ENCODE peak calls at places on chromosomes 13 and 19, in four cellular contexts. U, B, R and C are unnamed samples.

GRCh38 chr13:31528176-31528575 is 211.2 kb upstream of the RXFP2 start:
- DNase-seq in U (no peak), B (no peak), R (no peak), C (no peak)

GRCh38 chr13:100394005-100394695 is 194.4 kb downstream of the GGACT start:
- DNase-seq in U (no peak), B (no peak), R (no peak), C (peak; percentile 8)

GRCh38 chr13:23488442-23488841 is 54.9 kb upstream of the SACS start:
- DNase-seq in U (peak; percentile 6), B (peak; percentile 56), R (no peak), C (no peak)

GRCh38 chr19:37362733-37363132 is 8.2 kb upstream of the ZNF527 start:
- DNase-seq in U (no peak), B (no peak), R (peak; percentile 85), C (no peak)

GRCh38 chr19:52248256-52248655 is 21.1 kb upstream of the ZNF766 start:
- DNase-seq in U (peak; percentile 23), B (no peak), R (peak; percentile 78), C (peak; percentile 31)

GRCh38 chr19:18029617-18030338 is 21.8 kb downstream of the ARRDC2 start:
- DNase-seq in U (no peak), B (peak; percentile 75), R (no peak), C (no peak)

GRCh38 chr19:53158119-53158656 is 665 bp downstream of the ZNF347 start:
- DNase-seq in U (peak; percentile 15), B (peak; percentile 18), R (peak; percentile 76), C (peak; percentile 23)

GRCh38 chr19:32570081-32570785 is 10.8 kb upstream of the PDCD5 start:
- DNase-seq in U (peak; percentile 32), B (peak; percentile 31), R (peak; percentile 86), C (peak; percentile 34)

GRCh38 chr13:111239754-111240670 is 80.4 kb upstream of the TEX29 start:
- DNase-seq in U (no peak), B (no peak), R (no peak), C (no peak)

GRCh38 chr19:13022111-13022858 is 27.0 kb downstream of the NFIX start:
- DNase-seq in U (no peak), B (no peak), R (no peak), C (peak; percentile 50)

GRCh38 chr19:52665529-52665928 is 27.4 kb upstream of the ZNF83 start:
- DNase-seq in U (no peak), B (no peak), R (no peak), C (no peak)

GRCh38 chr13:27839809-27840467 is 47.7 kb downstream of the GSX1 start:
- DNase-seq in U (no peak), B (no peak), R (no peak), C (no peak)

GRCh38 chr13:106796280-106797047 is 228.5 kb upstream of the ARGLU1 start:
- DNase-seq in U (no peak), B (no peak), R (peak; percentile 91), C (no peak)

GRCh38 chr13:35984287-35984686 is 146.9 kb downstream of the DCLK1 start:
- DNase-seq in U (no peak), B (no peak), R (no peak), C (no peak)

GRCh38 chr19:44796701-44797115 is 12.2 kb upstream of the BCAM start:
- DNase-seq in U (no peak), B (peak; percentile 55), R (peak; percentile 85), C (peak; percentile 82)

GRCh38 chr13:93364166-93364565 is 137.6 kb downstream of the GPC6 start:
- DNase-seq in U (no peak), B (no peak), R (no peak), C (no peak)

GRCh38 chr13:27339299-27339698 is 68.7 kb downstream of the RASL11A start:
- DNase-seq in U (no peak), B (no peak), R (peak; percentile 92), C (no peak)

GRCh38 chr13:92175330-92175729 is 776.9 kb downstream of the GPC5 start:
- DNase-seq in U (no peak), B (no peak), R (peak; percentile 51), C (no peak)

GRCh38 chr19:45955905-45956608 is 17.6 kb downstream of the NOVA2 start:
- DNase-seq in U (no peak), B (peak; percentile 30), R (peak; percentile 62), C (peak; percentile 64)

GRCh38 chr19:35545855-35546381 is 492 bp downstream of the TMEM147 start:
- DNase-seq in U (peak; percentile 64), B (peak; percentile 29), R (no peak), C (peak; percentile 34)

GRCh38 chr13:87147076-87147475 is 524.1 kb upstream of the SLITRK5 start:
- DNase-seq in U (no peak), B (no peak), R (no peak), C (no peak)

GRCh38 chr19:9342610-9343304 is 18.8 kb downstream of the ZNF559 start:
- DNase-seq in U (no peak), B (no peak), R (no peak), C (no peak)

GRCh38 chr19:42207767-42208259 is 9.7 kb downstream of the DEDD2 start:
- DNase-seq in U (no peak), B (peak; percentile 46), R (no peak), C (no peak)
- H3K27ac ChIP-seq in U (no peak overlapping the region), B (peak overlapping the region; percentile 44), R (no peak overlapping the region), C (no peak overlapping the region)

GRCh38 chr19:55210120-55210493 is 806 bp upstream of the PTPRH start:
- DNase-seq in U (no peak), B (no peak), R (no peak), C (no peak)

GRCh38 chr19:55212447-55212846 is 3.1 kb upstream of the PTPRH start:
- DNase-seq in U (no peak), B (no peak), R (peak; percentile 76), C (no peak)

GRCh38 chr19:55209430-55210119 is at the start of gene PTPRH:
- DNase-seq in U (no peak), B (no peak), R (no peak), C (no peak)

GRCh38 chr19:55208880-55209429 is 346 bp downstream of the PTPRH start:
- DNase-seq in U (no peak), B (no peak), R (no peak), C (no peak)

GRCh38 chr19:55206664-55207500 is 2.4 kb downstream of the PTPRH start:
- DNase-seq in U (no peak), B (peak; percentile 38), R (peak; percentile 92), C (peak; percentile 84)
- H3K27ac ChIP-seq in U (peak overlapping the region; percentile 79), B (peak overlapping the region; percentile 34), R (no peak overlapping the region), C (no peak overlapping the region)

GRCh38 chr13:29947839-29948238 is 97.4 kb upstream of the UBL3 start:
- DNase-seq in U (no peak), B (no peak), R (no peak), C (no peak)

GRCh38 chr13:29940715-29941114 is 90.3 kb upstream of the UBL3 start:
- DNase-seq in U (no peak), B (no peak), R (no peak), C (no peak)

GRCh38 chr13:29939158-29939557 is 88.7 kb upstream of the UBL3 start:
- DNase-seq in U (no peak), B (no peak), R (no peak), C (no peak)

GRCh38 chr13:29946093-29946492 is 95.7 kb upstream of the UBL3 start:
- DNase-seq in U (no peak), B (no peak), R (no peak), C (no peak)

DNA sequence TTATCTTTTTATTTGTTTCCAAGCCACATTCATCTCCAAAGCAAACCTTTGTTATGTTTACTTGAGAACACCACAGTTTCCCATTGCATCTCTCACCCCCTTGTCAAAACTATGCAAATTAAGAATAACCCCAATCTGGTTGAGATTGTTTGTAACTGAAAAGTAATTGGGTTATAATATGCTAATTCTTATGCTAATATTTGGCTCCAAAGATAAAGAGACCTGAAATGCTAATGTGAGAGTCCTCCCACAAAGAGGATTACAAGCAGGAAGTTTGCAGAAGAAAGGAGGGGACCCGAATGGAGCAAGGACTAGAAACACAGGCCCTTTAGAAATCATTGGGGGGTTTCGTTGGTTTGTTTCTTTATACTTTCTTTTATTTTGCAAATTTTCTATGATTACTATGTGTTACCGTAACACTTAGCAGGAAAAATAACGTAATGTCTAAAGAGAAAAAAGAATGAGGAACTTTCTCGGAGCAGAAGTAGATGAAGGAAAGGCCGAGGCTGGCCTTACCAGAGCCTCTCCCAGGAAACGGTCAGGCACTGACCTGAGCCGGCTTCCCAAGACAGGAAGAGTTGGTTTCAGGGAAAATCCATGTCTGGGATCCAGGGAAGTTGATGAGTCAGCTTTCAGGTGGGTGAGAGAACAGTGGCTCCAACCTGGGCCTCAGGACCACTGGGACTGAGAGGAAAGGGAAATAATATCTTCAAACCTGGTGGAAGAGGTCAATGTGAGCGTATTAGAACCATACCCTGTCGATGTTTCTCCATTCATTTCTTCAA is 93.1 kb upstream of the UBL3 start:
- DNase-seq in U (no peak), B (no peak), R (no peak), C (no peak)
- H3K27ac ChIP-seq in U (no peak overlapping the region), B (no peak overlapping the region), R (no peak overlapping the region), C (no peak overlapping the region)

DNA sequence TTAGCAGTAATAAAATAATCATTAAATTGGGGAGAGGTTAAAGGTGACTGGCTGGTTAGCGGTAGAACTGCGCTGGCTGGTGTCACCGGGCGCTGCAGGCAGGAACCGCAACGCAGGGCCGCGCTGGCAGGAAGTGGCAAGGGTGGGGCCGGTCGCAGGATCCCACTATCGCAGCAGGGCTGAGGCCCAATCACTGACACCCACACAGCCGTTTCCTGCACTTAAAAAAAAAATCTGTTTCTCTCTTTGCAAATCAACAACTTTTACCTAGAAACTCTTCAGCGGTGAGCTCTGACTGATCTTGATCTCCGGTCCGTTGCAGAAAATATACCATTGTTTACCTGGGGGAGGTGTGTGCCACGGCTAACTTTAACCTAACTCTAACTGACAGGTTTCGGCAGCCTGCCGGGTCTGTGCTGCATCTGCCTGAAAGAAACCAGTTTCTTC is 46.9 kb downstream of the KLF2 start:
- DNase-seq in U (peak; percentile 97), B (no peak), R (no peak), C (peak; percentile 69)
- H3K27ac ChIP-seq in U (peak overlapping the region; percentile 84), B (peak overlapping the region; percentile 88), R (no peak overlapping the region), C (peak overlapping the region; percentile 60)

GRCh38 chr19:1163283-1163933 is 10.7 kb downstream of the SBNO2 start:
- DNase-seq in U (no peak), B (no peak), R (no peak), C (no peak)
- H3K27ac ChIP-seq in U (no peak overlapping the region), B (peak overlapping the region; percentile 58), R (no peak overlapping the region), C (peak overlapping the region; percentile 56)

DNA sequence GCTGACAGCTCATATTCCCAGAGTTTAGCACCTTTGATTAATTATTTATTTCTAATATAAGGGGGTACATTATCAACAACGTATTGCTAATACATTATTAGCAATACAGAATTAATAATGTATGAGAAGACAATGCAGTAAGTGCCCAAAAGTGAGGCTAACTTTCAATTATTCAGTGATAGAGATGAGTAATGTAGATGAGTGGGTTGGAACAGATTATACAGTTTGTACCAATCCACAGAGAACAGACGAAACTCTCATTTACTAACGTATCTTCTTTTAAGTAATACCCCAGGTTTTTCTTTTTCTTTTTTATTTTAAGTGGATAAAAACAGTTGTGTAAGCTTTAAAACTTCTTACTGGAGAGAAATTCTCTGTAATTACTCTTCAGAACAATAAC is 36.7 kb upstream of the RBM26 start:
- DNase-seq in U (no peak), B (no peak), R (no peak), C (no peak)
- H3K27ac ChIP-seq in U (no peak overlapping the region), B (no peak overlapping the region), R (no peak overlapping the region), C (no peak overlapping the region)